ENCODE peak calls at places on chromosomes 3 and 15, in five cellular contexts. Z is GM23338, X is astrocyte, U is uterus, D is psoas muscle. B is an unnamed sample. For H3K36me3, the result is how much of the 10 kb centered on the place peaks cover.

GRCh38 chr3:112366428-112366931 is 33.5 kb downstream of the CD200 start:
- DNase-seq in Z (no peak), X (no peak), U (no peak), D (no peak), B (no peak)

GRCh38 chr3:141366285-141367037 is 1.8 kb upstream of the ZBTB38 start:
- DNase-seq in Z (no peak), D (peak), X (peak), U (peak), B (no peak)

GRCh38 chr3:184240384-184241140 is 8.2 kb downstream of the ALG3 start:
- DNase-seq in X (no peak), D (no peak), Z (peak), U (no peak), B (no peak)

GRCh38 chr3:194632211-194632982 is 822 bp downstream of the TMEM44 start:
- DNase-seq in X (no peak), D (peak), U (no peak), Z (no peak), B (no peak)

GRCh38 chr3:46878796-46879436 is 1.4 kb downstream of the PTH1R start:
- DNase-seq in U (no peak), X (no peak), Z (no peak), D (no peak), B (no peak)

GRCh38 chr3:148036331-148036881 is 627.2 kb downstream of the ZIC1 start:
- DNase-seq in X (peak), U (no peak), Z (no peak), D (no peak), B (no peak)

GRCh38 chr3:170709046-170709445 is 123.2 kb upstream of the SLC7A14 start:
- DNase-seq in D (peak), X (peak), U (no peak), Z (no peak), B (no peak)

GRCh38 chr3:153145454-153145853 is 16.6 kb upstream of the RAP2B start:
- DNase-seq in U (no peak), D (no peak), X (no peak), Z (no peak), B (no peak)

GRCh38 chr3:86481031-86481430 is 509.9 kb downstream of the VGLL3 start:
- DNase-seq in Z (no peak), U (no peak), D (no peak), X (no peak), B (no peak)

GRCh38 chr3:84136425-84136824 is 822.4 kb upstream of the CADM2 start:
- DNase-seq in D (no peak), U (no peak), Z (peak), X (no peak), B (no peak)

GRCh38 chr3:45751537-45752242 is 44.6 kb downstream of the SLC6A20 start:
- DNase-seq in U (no peak), D (no peak), Z (no peak), X (no peak), B (no peak)

GRCh38 chr3:99929409-99930139 is 111.9 kb downstream of the CMSS1 start:
- DNase-seq in Z (no peak), D (peak), U (peak), X (peak), B (no peak)

GRCh38 chr3:102400142-102400541 is 34.7 kb upstream of the ZPLD1 start:
- DNase-seq in D (no peak), X (peak), Z (no peak), U (no peak), B (no peak)

GRCh38 chr15:59830873-59831272 is 141.8 kb upstream of the BNIP2 start:
- DNase-seq in X (no peak), Z (no peak), U (no peak), D (no peak), B (no peak)

GRCh38 chr15:96073908-96074307 is 256.6 kb upstream of the NR2F2 start:
- DNase-seq in X (no peak), D (no peak), U (no peak), Z (no peak), B (no peak)

GRCh38 chr3:190076601-190077444 is 43.9 kb downstream of the P3H2 start:
- DNase-seq in Z (peak), D (no peak), X (peak), U (peak), B (no peak)

GRCh38 chr15:42605281-42605744 is 29.9 kb downstream of the STARD9 start:
- DNase-seq in U (no peak), Z (no peak), X (peak), D (no peak), B (no peak)

DNA sequence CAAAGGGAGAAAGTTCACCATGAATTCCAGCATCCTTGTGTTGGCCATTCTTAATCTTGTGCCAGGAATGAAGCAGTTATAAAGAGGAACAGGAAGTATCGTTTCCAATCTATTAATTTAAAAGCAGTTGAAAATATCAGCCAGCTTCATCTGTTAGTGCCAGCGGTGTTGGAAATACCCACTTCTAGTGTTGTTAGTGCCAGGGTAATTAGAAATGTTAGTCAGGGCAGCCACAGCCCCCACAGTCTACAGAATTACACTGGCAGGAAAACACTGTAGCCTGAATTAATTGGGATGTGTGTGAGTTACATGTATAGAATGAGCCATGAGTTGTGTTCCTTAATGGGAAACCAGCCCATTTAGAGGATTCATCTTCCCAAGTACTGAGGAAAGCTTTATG is 127.8 kb downstream of the GHSR start:
- DNase-seq in U (no peak), Z (no peak), D (no peak), X (peak), B (no peak)
- H3K27ac ChIP-seq in U (peak), Z (no peak), D (peak), X (peak), B (no peak)

DNA sequence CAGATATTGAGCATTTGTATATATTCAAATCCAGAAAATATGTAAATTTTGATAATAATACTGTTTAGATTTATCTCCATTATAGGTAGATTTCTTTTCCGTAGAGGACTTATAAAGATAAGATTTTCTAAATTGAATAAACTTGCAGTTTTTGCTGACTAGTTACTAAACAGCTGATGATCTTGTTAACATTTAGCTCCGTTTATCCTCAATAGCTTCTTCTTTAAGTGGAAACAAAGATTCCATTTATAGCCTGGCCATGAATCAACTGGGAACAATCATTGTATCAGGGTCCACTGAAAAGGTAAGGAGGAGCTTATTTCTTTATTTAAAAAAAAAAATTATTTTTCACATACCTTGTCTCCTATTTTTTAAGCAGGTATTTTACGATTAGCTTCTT is 16.7 kb downstream of the WDR48 start:
- DNase-seq in Z (no peak), D (no peak), X (no peak), U (no peak), B (no peak)
- H3K36me3 ChIP-seq in Z (under half), D (under half), X (under half), U (under half), B (under half)

GRCh38 chr3:134971359-134971758 is 176.3 kb downstream of the EPHB1 start:
- DNase-seq in U (no peak), Z (no peak), D (no peak), X (no peak), B (no peak)
- H3K27ac ChIP-seq in U (no peak), Z (no peak), D (no peak), X (no peak), B (no peak)

GRCh38 chr15:78284758-78285157 is 14.7 kb downstream of the SKIC8 start:
- DNase-seq in D (no peak), X (no peak), U (no peak), Z (no peak), B (no peak)
- H3K36me3 ChIP-seq in D (under half), X (under half), U (under half), Z (under half), B (under half)

DNA sequence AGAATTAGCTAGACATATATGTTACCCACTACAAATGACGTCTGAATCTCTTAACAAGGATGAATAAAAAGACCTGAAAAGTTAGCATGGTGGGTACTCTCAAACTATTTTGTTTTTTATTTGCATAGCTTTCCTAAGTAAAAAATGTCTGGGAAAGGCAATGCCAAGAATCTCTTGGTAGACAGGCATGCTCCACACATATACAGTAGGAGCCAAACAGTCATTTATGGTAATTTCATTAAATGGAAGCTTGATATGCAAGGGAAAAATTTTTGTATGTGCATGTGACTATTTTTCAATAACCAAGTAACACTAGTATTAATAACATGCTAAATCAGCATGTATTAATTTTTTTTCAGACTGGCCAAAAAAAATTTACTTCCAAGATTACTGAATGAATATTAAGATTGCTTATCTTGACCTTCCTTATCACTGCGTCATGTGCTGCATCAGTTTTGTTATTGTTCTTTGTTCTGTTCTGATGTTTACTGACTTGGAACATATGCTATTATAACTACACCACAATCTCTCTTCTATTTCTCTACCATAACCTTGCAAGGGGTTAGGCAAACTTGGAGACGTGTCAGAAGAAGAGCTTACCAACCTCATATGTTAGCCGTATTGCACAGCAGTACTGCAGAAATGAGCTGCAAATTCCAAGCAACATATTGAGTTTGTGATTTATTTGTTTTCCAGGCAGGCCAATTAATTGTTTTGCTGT is 255.3 kb downstream of the RBMS3 start:
- DNase-seq in X (no peak), Z (no peak), D (no peak), U (no peak), B (no peak)
- H3K27ac ChIP-seq in X (no peak), Z (no peak), D (no peak), U (no peak), B (no peak)

GRCh38 chr15:29094711-29095110 is 174.9 kb downstream of the NSMCE3 start:
- DNase-seq in U (no peak), Z (no peak), X (no peak), D (no peak), B (no peak)

GRCh38 chr15:29092376-29093064 is 177.1 kb downstream of the NSMCE3 start:
- DNase-seq in Z (no peak), U (no peak), D (no peak), X (no peak), B (no peak)

GRCh38 chr15:29093065-29093435 is 176.6 kb downstream of the NSMCE3 start:
- DNase-seq in Z (no peak), U (no peak), D (no peak), X (no peak), B (no peak)

GRCh38 chr15:29095746-29096145 is 173.9 kb downstream of the NSMCE3 start:
- DNase-seq in U (no peak), D (no peak), X (no peak), Z (no peak), B (no peak)

DNA sequence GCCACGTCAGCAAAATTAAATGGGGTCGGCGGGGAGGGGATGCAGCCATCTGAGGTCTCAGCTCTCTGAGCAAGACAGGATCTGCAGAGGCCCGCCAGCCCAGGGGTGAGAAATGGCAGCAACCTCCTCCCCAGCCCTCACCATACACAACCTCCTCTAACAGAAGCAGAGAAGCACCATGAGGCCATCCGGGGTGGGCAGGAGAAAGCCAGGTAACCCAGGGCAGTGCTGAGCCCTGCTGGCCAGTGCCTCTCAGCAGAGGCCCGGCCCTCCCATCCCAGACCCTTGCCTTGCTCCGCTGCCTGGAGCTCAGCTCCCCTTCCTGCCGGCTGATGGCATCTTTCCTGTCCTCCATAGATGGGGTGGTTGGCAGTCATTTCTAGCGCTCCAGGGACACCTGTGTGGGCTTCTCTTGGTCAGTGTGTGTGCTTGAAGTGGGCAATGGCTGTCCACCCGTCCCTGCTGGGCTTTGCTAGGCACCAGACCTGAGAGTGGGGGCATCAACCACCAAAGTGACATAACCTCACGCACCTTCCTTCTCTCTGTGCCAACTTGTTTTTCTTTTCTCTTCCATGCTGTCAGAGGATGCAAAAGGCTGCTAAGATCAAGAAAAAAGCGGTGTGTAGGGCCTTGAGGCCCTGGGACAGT is 175.8 kb downstream of the NSMCE3 start:
- DNase-seq in Z (no peak), X (no peak), D (no peak), U (no peak), B (no peak)
- H3K36me3 ChIP-seq in Z (under half), X (under half), D (under half), U (under half), B (under half)

GRCh38 chr3:49465269-49466034 is 4.6 kb upstream of the DAG1 start:
- DNase-seq in X (peak), D (no peak), Z (no peak), U (no peak), B (no peak)
- H3K27ac ChIP-seq in X (no peak), D (peak), Z (no peak), U (no peak), B (peak)

GRCh38 chr15:92944946-92945521 is 44.9 kb downstream of the CHD2 start:
- DNase-seq in X (no peak), Z (no peak), U (no peak), D (no peak), B (no peak)
- H3K36me3 ChIP-seq in X (half or more), Z (half or more), U (under half), D (under half), B (half or more)

GRCh38 chr3:73759290-73759689 is 134.5 kb upstream of the PDZRN3 start:
- DNase-seq in Z (no peak), U (no peak), X (no peak), D (no peak), B (no peak)
- H3K27ac ChIP-seq in Z (no peak), U (peak), X (no peak), D (no peak), B (no peak)